ENCODE peak calls at places on chromosomes 1 and 21, in six cellular contexts. One of them, this sample, is unnamed.

GRCh38 chr1:167428418-167428817 is 89.9 kb downstream of the CD247 start:
- DNase-seq in SK-N-SH: no peak
- DNase-seq in H1: no peak
- DNase-seq in HCT116: no peak
- DNase-seq in A549: no peak
- DNase-seq in HepG2: no peak
- DNase-seq in this sample: no peak

GRCh38 chr1:161185732-161186311 is 8.5 kb upstream of the B4GALT3 start:
- DNase-seq in SK-N-SH: no peak
- DNase-seq in HepG2: no peak
- DNase-seq in A549: no peak
- DNase-seq in H1: no peak
- DNase-seq in HCT116: no peak
- DNase-seq in this sample: no peak

GRCh38 chr1:19013826-19014548 is 57.5 kb upstream of the IFFO2 start:
- DNase-seq in SK-N-SH: no peak
- DNase-seq in A549: peak; percentile 81
- DNase-seq in H1: no peak
- DNase-seq in HCT116: no peak
- DNase-seq in HepG2: peak; percentile 86
- DNase-seq in this sample: no peak

GRCh38 chr1:114100148-114100547 is 53.5 kb downstream of the SYT6 start:
- DNase-seq in A549: no peak
- DNase-seq in SK-N-SH: no peak
- DNase-seq in H1: no peak
- DNase-seq in HepG2: no peak
- DNase-seq in HCT116: no peak
- DNase-seq in this sample: no peak

GRCh38 chr1:91883470-91883869 is 2.5 kb downstream of the TGFBR3 start:
- DNase-seq in H1: no peak
- DNase-seq in HepG2: peak; percentile 23
- DNase-seq in A549: peak; percentile 31
- DNase-seq in SK-N-SH: peak; percentile 41
- DNase-seq in HCT116: no peak
- DNase-seq in this sample: peak; percentile 62

GRCh38 chr1:53087332-53088285 is 25.6 kb downstream of the PODN start:
- DNase-seq in H1: no peak
- DNase-seq in SK-N-SH: peak; percentile 21
- DNase-seq in A549: no peak
- DNase-seq in HepG2: peak; percentile 25
- DNase-seq in HCT116: no peak
- DNase-seq in this sample: no peak

GRCh38 chr1:212749924-212750535 is 41.5 kb downstream of the NSL1 start:
- DNase-seq in SK-N-SH: peak; percentile 65
- DNase-seq in H1: no peak
- DNase-seq in A549: peak; percentile 77
- DNase-seq in HCT116: peak; percentile 44
- DNase-seq in HepG2: peak; percentile 55
- DNase-seq in this sample: peak; percentile 79

GRCh38 chr21:38438476-38438893 is 59.8 kb downstream of the ERG start:
- DNase-seq in A549: peak; percentile 19
- DNase-seq in H1: no peak
- DNase-seq in SK-N-SH: no peak
- DNase-seq in HepG2: no peak
- DNase-seq in HCT116: no peak
- DNase-seq in this sample: peak; percentile 71

GRCh38 chr1:39047374-39048229 is 21.5 kb downstream of the NDUFS5 start:
- DNase-seq in H1: no peak
- DNase-seq in HepG2: peak; percentile 39
- DNase-seq in HCT116: no peak
- DNase-seq in A549: peak; percentile 53
- DNase-seq in SK-N-SH: no peak
- DNase-seq in this sample: peak; percentile 87

GRCh38 chr1:43861337-43861736 is 72.3 kb upstream of the ARTN start:
- DNase-seq in A549: no peak
- DNase-seq in HepG2: no peak
- DNase-seq in H1: no peak
- DNase-seq in HCT116: no peak
- DNase-seq in SK-N-SH: no peak
- DNase-seq in this sample: peak; percentile 79

GRCh38 chr1:229984992-229985985 is 81.7 kb upstream of the GALNT2 start:
- DNase-seq in HCT116: no peak
- DNase-seq in SK-N-SH: no peak
- DNase-seq in A549: no peak
- DNase-seq in HepG2: no peak
- DNase-seq in H1: no peak
- DNase-seq in this sample: no peak

GRCh38 chr21:15679630-15680029 is 50.2 kb upstream of the USP25 start:
- DNase-seq in HepG2: peak; percentile 3
- DNase-seq in HCT116: no peak
- DNase-seq in SK-N-SH: no peak
- DNase-seq in H1: no peak
- DNase-seq in A549: no peak
- DNase-seq in this sample: no peak

GRCh38 chr1:93829061-93829460 is 49.9 kb downstream of the DNTTIP2 start:
- DNase-seq in A549: no peak
- DNase-seq in HCT116: no peak
- DNase-seq in H1: no peak
- DNase-seq in SK-N-SH: no peak
- DNase-seq in HepG2: no peak
- DNase-seq in this sample: no peak

GRCh38 chr1:169148472-169149252 is 42.2 kb downstream of the ATP1B1 start:
- DNase-seq in SK-N-SH: no peak
- DNase-seq in HCT116: no peak
- DNase-seq in H1: no peak
- DNase-seq in A549: peak; percentile 84
- DNase-seq in HepG2: peak; percentile 97
- DNase-seq in this sample: no peak

GRCh38 chr1:7478797-7479499 is 292.1 kb upstream of the VAMP3 start:
- DNase-seq in HepG2: no peak
- DNase-seq in HCT116: no peak
- DNase-seq in A549: peak; percentile 75
- DNase-seq in H1: no peak
- DNase-seq in SK-N-SH: no peak
- DNase-seq in this sample: peak; percentile 100

GRCh38 chr1:109391626-109392025 is 6.1 kb downstream of the SORT1 start:
- DNase-seq in A549: no peak
- DNase-seq in SK-N-SH: no peak
- DNase-seq in HCT116: no peak
- DNase-seq in HepG2: no peak
- DNase-seq in H1: no peak
- DNase-seq in this sample: no peak

GRCh38 chr1:237267743-237268142 is 225.8 kb downstream of the RYR2 start:
- DNase-seq in H1: no peak
- DNase-seq in A549: no peak
- DNase-seq in SK-N-SH: no peak
- DNase-seq in HepG2: no peak
- DNase-seq in HCT116: no peak
- DNase-seq in this sample: no peak

GRCh38 chr21:39630191-39630591 is 17.5 kb downstream of the B3GALT5 start:
- DNase-seq in A549: peak; percentile 14
- DNase-seq in H1: no peak
- DNase-seq in HepG2: no peak
- DNase-seq in HCT116: peak; percentile 68
- DNase-seq in SK-N-SH: no peak
- DNase-seq in this sample: peak; percentile 25

GRCh38 chr1:38138498-38139233 is 92.1 kb upstream of the POU3F1 start:
- DNase-seq in A549: peak; percentile 73
- DNase-seq in H1: no peak
- DNase-seq in SK-N-SH: no peak
- DNase-seq in HCT116: peak; percentile 43
- DNase-seq in HepG2: peak; percentile 35
- DNase-seq in this sample: peak; percentile 97

GRCh38 chr21:14589855-14590563 is 43.9 kb upstream of the SAMSN1 start:
- DNase-seq in A549: no peak
- DNase-seq in SK-N-SH: no peak
- DNase-seq in H1: no peak
- DNase-seq in HCT116: no peak
- DNase-seq in HepG2: no peak
- DNase-seq in this sample: no peak

GRCh38 chr21:14594967-14595366 is 48.9 kb upstream of the SAMSN1 start:
- DNase-seq in A549: no peak
- DNase-seq in HCT116: no peak
- DNase-seq in SK-N-SH: no peak
- DNase-seq in H1: no peak
- DNase-seq in HepG2: no peak
- DNase-seq in this sample: no peak

GRCh38 chr21:14595449-14595848 is 49.3 kb upstream of the SAMSN1 start:
- DNase-seq in HepG2: no peak
- DNase-seq in A549: no peak
- DNase-seq in SK-N-SH: no peak
- DNase-seq in HCT116: no peak
- DNase-seq in H1: no peak
- DNase-seq in this sample: no peak

GRCh38 chr21:14591277-14591876 is 45.3 kb upstream of the SAMSN1 start:
- DNase-seq in A549: no peak
- DNase-seq in HepG2: no peak
- DNase-seq in H1: no peak
- DNase-seq in HCT116: no peak
- DNase-seq in SK-N-SH: no peak
- DNase-seq in this sample: no peak

GRCh38 chr21:14591882-14592281 is 45.8 kb upstream of the SAMSN1 start:
- DNase-seq in HCT116: no peak
- DNase-seq in SK-N-SH: no peak
- DNase-seq in H1: no peak
- DNase-seq in A549: no peak
- DNase-seq in HepG2: no peak
- DNase-seq in this sample: no peak
- TF ChIP-seq RAD21 in HCT116: no peak
- TF ChIP-seq RAD21 in SK-N-SH: no peak
- TF ChIP-seq RAD21 in H1: no peak
- TF ChIP-seq RAD21 in A549: no peak
- TF ChIP-seq RAD21 in HepG2: no peak
- TF ChIP-seq RAD21 in this sample: no peak

GRCh38 chr1:246107516-246108277 is 399.4 kb downstream of the SMYD3 start:
- DNase-seq in A549: no peak
- DNase-seq in HepG2: no peak
- DNase-seq in SK-N-SH: peak; percentile 57
- DNase-seq in HCT116: no peak
- DNase-seq in H1: peak; percentile 19
- DNase-seq in this sample: peak; percentile 49

GRCh38 chr1:246108278-246108925 is 398.7 kb downstream of the SMYD3 start:
- DNase-seq in HCT116: no peak
- DNase-seq in SK-N-SH: no peak
- DNase-seq in H1: no peak
- DNase-seq in A549: no peak
- DNase-seq in HepG2: no peak
- DNase-seq in this sample: no peak

GRCh38 chr1:246106342-246106763 is 400.7 kb downstream of the SMYD3 start:
- DNase-seq in SK-N-SH: no peak
- DNase-seq in HCT116: no peak
- DNase-seq in A549: no peak
- DNase-seq in H1: no peak
- DNase-seq in HepG2: no peak
- DNase-seq in this sample: no peak

GRCh38 chr1:246110343-246111219 is 396.5 kb downstream of the SMYD3 start:
- DNase-seq in HepG2: no peak
- DNase-seq in H1: no peak
- DNase-seq in HCT116: no peak
- DNase-seq in SK-N-SH: peak; percentile 30
- DNase-seq in A549: peak; percentile 63
- DNase-seq in this sample: peak; percentile 78

DNA sequence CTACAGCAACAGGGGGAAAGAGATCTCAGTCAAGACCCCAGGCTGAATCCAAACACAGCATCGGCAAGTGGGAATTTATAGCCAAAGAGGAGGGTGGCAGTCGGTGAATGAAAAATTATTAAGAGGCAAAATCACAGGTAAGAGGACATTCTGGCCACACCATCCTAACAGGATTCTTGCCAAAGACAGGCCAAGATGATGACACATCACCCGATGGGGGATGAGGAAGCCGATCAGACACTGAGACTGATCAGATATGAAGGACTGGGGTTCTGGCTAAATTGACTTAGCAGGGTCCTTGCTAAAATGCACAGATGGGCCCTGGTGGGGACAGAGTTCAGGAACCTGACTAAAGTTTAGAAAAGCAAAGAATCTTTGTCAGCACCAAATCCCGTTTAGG is 402.2 kb downstream of the SMYD3 start:
- DNase-seq in HepG2: no peak
- DNase-seq in H1: no peak
- DNase-seq in A549: no peak
- DNase-seq in SK-N-SH: no peak
- DNase-seq in HCT116: no peak
- DNase-seq in this sample: no peak
- TF ChIP-seq RAD21 in HepG2: no peak
- TF ChIP-seq RAD21 in H1: no peak
- TF ChIP-seq RAD21 in A549: no peak
- TF ChIP-seq RAD21 in SK-N-SH: no peak
- TF ChIP-seq RAD21 in HCT116: no peak
- TF ChIP-seq RAD21 in this sample: no peak

DNA sequence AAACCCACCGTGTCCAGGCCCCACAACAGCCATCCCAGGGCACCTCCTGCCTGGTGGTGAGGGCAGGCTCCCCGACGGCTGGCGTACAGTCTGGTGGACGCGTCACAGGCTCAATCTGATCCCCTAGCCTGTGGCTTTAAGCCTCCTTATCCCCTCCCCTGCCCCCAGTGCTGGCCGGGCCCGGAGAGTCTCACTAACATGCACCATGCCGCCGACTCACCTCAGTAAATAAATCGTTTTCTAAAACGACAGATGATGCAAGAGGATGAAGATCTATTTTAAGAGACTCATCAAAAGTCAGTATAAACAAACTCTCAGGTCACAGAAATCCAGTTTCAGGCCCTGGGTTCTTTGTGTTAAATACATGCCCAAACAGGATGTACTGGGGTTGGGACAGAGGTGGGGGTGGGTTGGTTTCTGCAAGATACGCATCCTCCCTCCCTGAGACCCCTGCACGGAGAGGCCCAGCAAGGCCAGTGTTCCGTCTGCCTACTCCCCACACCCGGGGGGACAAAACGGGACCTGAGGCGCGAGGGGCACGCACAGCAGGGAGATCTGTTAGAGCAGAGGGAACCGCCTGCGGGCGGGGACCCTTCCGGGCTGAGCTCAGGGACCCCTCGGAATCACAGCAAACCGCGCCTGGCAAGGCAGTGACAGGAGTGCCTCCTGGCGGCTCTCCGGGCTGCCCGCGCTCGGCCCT is 3.1 kb downstream of the PANK4 start:
- DNase-seq in HepG2: no peak
- DNase-seq in HCT116: no peak
- DNase-seq in A549: no peak
- DNase-seq in SK-N-SH: no peak
- DNase-seq in H1: no peak
- DNase-seq in this sample: peak; percentile 66
- TF ChIP-seq RAD21 in HepG2: no peak
- TF ChIP-seq RAD21 in HCT116: no peak
- TF ChIP-seq RAD21 in A549: no peak
- TF ChIP-seq RAD21 in SK-N-SH: no peak
- TF ChIP-seq RAD21 in H1: peak; percentile 60
- TF ChIP-seq RAD21 in this sample: no peak

DNA sequence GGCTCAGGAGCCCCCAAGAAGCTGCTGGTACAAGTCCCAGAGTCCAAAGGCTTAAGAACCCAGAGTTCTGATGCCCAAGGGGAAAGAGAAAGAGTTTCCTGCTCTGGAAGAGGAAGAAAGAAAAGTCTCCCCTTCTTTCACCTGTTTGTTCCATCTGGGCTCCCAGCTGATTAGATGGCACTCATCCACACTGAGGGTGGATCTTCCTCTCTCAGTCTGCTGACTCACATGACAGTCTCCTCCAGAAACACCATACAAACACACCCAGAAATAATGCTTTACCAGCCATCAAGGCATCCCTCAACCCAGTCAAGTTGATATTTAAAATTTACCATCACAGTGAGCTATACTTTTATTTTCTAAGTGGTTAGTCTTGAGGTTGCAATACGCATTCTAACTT is 257.9 kb downstream of the PAPPA2 start:
- DNase-seq in A549: no peak
- DNase-seq in HepG2: no peak
- DNase-seq in H1: no peak
- DNase-seq in HCT116: no peak
- DNase-seq in SK-N-SH: no peak
- DNase-seq in this sample: no peak
- TF ChIP-seq RAD21 in A549: no peak
- TF ChIP-seq RAD21 in HepG2: no peak
- TF ChIP-seq RAD21 in H1: no peak
- TF ChIP-seq RAD21 in HCT116: no peak
- TF ChIP-seq RAD21 in SK-N-SH: no peak
- TF ChIP-seq RAD21 in this sample: no peak